ENCODE peak calls at places on chromosome 21, in eight cellular contexts. F is GM23338, S is GM12878, C is IMR-90, E is H9, J is GM23248, V is A549, I is mesendoderm. N is an unnamed sample.

GRCh38 chr21:27806261-27806660 is 839.4 kb upstream of the ADAMTS5 start:
- DNase-seq in I (no peak), S (no peak), C (peak; percentile 23), J (no peak), V (no peak), F (no peak), E (no peak), N (no peak)

GRCh38 chr21:46120301-46121285 is 22.7 kb downstream of the COL6A2 start:
- DNase-seq in S (no peak), F (no peak), V (no peak), E (peak; percentile 21), C (no peak), I (no peak), J (no peak), N (no peak)

GRCh38 chr21:41095983-41096382 is 72.0 kb upstream of the BACE2 start:
- DNase-seq in I (no peak), F (no peak), J (no peak), V (no peak), S (no peak), C (no peak), E (no peak), N (no peak)

GRCh38 chr21:41466024-41466820 is 40.2 kb downstream of the MX1 start:
- DNase-seq in S (no peak), V (peak; percentile 7), J (no peak), E (no peak), F (no peak), C (no peak), I (no peak), N (no peak)

GRCh38 chr21:31363720-31364119 is 19.7 kb upstream of the TIAM1 start:
- DNase-seq in I (no peak), V (no peak), J (no peak), C (no peak), S (no peak), E (no peak), F (no peak), N (peak; percentile 79)

GRCh38 chr21:38853421-38853919 is 47.7 kb downstream of the ETS2 start:
- DNase-seq in E (no peak), V (peak; percentile 75), J (peak; percentile 91), I (no peak), S (no peak), F (no peak), C (peak; percentile 96), N (peak; percentile 72)

GRCh38 chr21:27519357-27519756 is 552.5 kb upstream of the ADAMTS5 start:
- DNase-seq in C (peak; percentile 97), S (no peak), J (peak; percentile 75), I (no peak), E (no peak), F (no peak), V (no peak), N (no peak)

GRCh38 chr21:17854771-17855170 is 35.6 kb upstream of the C21orf91 start:
- DNase-seq in E (no peak), J (no peak), F (no peak), V (no peak), I (no peak), S (no peak), C (no peak), N (no peak)

GRCh38 chr21:30580132-30580531 is 10.1 kb downstream of the KRTAP22-2 start:
- DNase-seq in C (no peak), V (no peak), I (no peak), S (no peak), F (no peak), J (no peak), E (no peak), N (no peak)

GRCh38 chr21:41564871-41565281 is 56.9 kb upstream of the TMPRSS2 start:
- DNase-seq in E (no peak), S (no peak), J (peak; percentile 91), V (peak; percentile 23), I (no peak), F (no peak), C (no peak), N (no peak)

GRCh38 chr21:20570824-20571232 is 427.4 kb upstream of the NCAM2 start:
- DNase-seq in I (peak; percentile 96), J (no peak), V (no peak), F (peak; percentile 90), E (peak; percentile 88), C (no peak), S (no peak), N (no peak)

GRCh38 chr21:26026113-26026512 is 144.5 kb downstream of the APP start:
- DNase-seq in F (no peak), S (no peak), V (no peak), I (no peak), E (no peak), C (no peak), J (no peak), N (no peak)

GRCh38 chr21:33266784-33267135 is 593 bp downstream of the IL10RB start:
- DNase-seq in J (peak; percentile 34), C (no peak), S (no peak), F (no peak), V (no peak), E (no peak), I (no peak), N (peak; percentile 61)

GRCh38 chr21:41406340-41406739 is 19.7 kb upstream of the MX1 start:
- DNase-seq in F (no peak), I (no peak), E (peak; percentile 3), J (no peak), S (no peak), C (no peak), V (no peak), N (no peak)

GRCh38 chr21:26683996-26684395 is 110.9 kb upstream of the CYYR1 start:
- DNase-seq in I (no peak), S (no peak), F (no peak), C (no peak), E (no peak), V (no peak), J (no peak), N (no peak)

GRCh38 chr21:46428987-46429710 is 29.5 kb upstream of the DIP2A start:
- DNase-seq in F (no peak), I (no peak), V (no peak), J (no peak), E (no peak), C (no peak), S (no peak), N (no peak)

GRCh38 chr21:27429612-27430361 is 462.9 kb upstream of the ADAMTS5 start:
- DNase-seq in S (no peak), V (no peak), C (peak; percentile 83), J (peak; percentile 67), I (no peak), E (no peak), F (no peak), N (no peak)

GRCh38 chr21:46667191-46667734 is 31.8 kb downstream of the PRMT2 start:
- DNase-seq in V (peak; percentile 45), F (peak; percentile 70), I (peak; percentile 49), E (peak; percentile 54), C (peak; percentile 16), J (peak; percentile 43), S (no peak), N (no peak)

GRCh38 chr21:31098576-31099005 is 60.3 kb upstream of the KRTAP19-8 start:
- DNase-seq in F (peak; percentile 90), I (peak; percentile 71), S (no peak), J (peak; percentile 72), C (peak; percentile 48), V (peak; percentile 44), E (peak; percentile 82), N (peak; percentile 67)

GRCh38 chr21:33640697-33641338 is 723 bp downstream of the CRYZL1 start:
- DNase-seq in V (peak; percentile 14), I (peak; percentile 47), E (no peak), J (peak; percentile 71), S (no peak), C (peak; percentile 22), F (peak; percentile 53), N (peak; percentile 18)

GRCh38 chr21:16071082-16071481 is 341.3 kb downstream of the USP25 start:
- DNase-seq in F (peak; percentile 21), V (no peak), J (peak; percentile 78), I (peak; percentile 16), E (no peak), S (no peak), C (no peak), N (no peak)

GRCh38 chr21:15735409-15735808 is 5.6 kb downstream of the USP25 start:
- DNase-seq in C (no peak), V (no peak), S (no peak), J (no peak), F (no peak), E (no peak), I (peak; percentile 41), N (no peak)

GRCh38 chr21:38803075-38803474 is 2.7 kb upstream of the ETS2 start:
- DNase-seq in S (no peak), F (no peak), J (no peak), V (no peak), I (no peak), C (no peak), E (no peak), N (no peak)

GRCh38 chr21:46425566-46425965 is 33.1 kb upstream of the DIP2A start:
- DNase-seq in I (no peak), E (no peak), S (no peak), V (no peak), J (no peak), C (no peak), F (no peak), N (no peak)

GRCh38 chr21:39971961-39972360 is 104.7 kb downstream of the PCP4 start:
- DNase-seq in F (no peak), C (no peak), J (no peak), E (no peak), I (no peak), V (no peak), S (no peak), N (no peak)
- H3K4me2 ChIP-seq in F (no peak overlapping the region), C (no peak overlapping the region), J (no peak overlapping the region), E (no peak overlapping the region), I (no peak overlapping the region), V (no peak overlapping the region), S (no peak overlapping the region), N (no peak overlapping the region)

GRCh38 chr21:36097427-36098230 is 27.8 kb downstream of the CBR1 start:
- DNase-seq in C (no peak), E (no peak), F (no peak), S (peak; percentile 55), V (no peak), J (no peak), I (no peak), N (no peak)
- H3K4me2 ChIP-seq in C (no peak overlapping the region), E (no peak overlapping the region), F (peak overlapping the region; percentile 17), S (no peak overlapping the region), V (no peak overlapping the region), J (no peak overlapping the region), I (no peak overlapping the region), N (no peak overlapping the region)

GRCh38 chr21:44927587-44928461 is 7.1 kb upstream of the ITGB2 start:
- DNase-seq in E (peak; percentile 57), I (peak; percentile 86), V (peak; percentile 71), F (no peak), S (peak; percentile 87), J (peak; percentile 91), C (peak; percentile 56), N (peak; percentile 98)
- H3K4me2 ChIP-seq in E (peak overlapping the region; percentile 15), I (peak overlapping the region; percentile 9), V (peak overlapping the region; percentile 99), F (peak overlapping the region; percentile 74), S (peak overlapping the region; percentile 58), J (peak overlapping the region; percentile 78), C (peak overlapping the region; percentile 36), N (peak overlapping the region; percentile 58)

DNA sequence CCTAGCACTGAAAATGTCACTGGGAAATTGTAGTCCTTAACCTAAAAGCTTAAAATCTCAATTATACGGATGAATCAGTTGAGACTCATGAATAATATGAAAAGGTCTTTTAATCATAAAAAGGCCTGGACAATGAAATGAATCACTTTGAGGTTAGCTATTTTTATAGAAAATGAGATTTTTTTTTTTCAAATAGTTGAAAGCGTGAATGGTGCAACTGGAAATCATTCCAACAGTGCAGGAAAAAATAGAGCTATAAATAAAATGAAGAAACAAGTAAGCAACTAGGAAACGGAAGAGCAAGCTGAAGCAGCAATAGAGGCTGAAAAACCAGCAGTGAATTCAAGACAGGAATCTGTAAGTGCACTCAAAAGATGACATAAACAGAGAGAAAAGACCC is 142.9 kb downstream of the BACH1 start:
- DNase-seq in V (no peak), C (no peak), E (no peak), I (no peak), F (no peak), S (no peak), J (peak; percentile 52), N (no peak)
- H3K4me2 ChIP-seq in V (no peak overlapping the region), C (no peak overlapping the region), E (no peak overlapping the region), I (no peak overlapping the region), F (no peak overlapping the region), S (no peak overlapping the region), J (peak overlapping the region; percentile 6), N (no peak overlapping the region)